ENCODE peak calls at places on chromosomes 1 and 21, in seven cellular contexts. One of them, this sample, is unnamed.

GRCh38 chr1:66253330-66253921 is 280.5 kb upstream of the SGIP1 start:
- DNase-seq in neural progenitor cell: peak; percentile 63
- DNase-seq in fibroblast of lung: peak; percentile 82
- DNase-seq in uterus: no peak
- DNase-seq in GM23338: peak; percentile 68
- DNase-seq in body of pancreas: no peak
- DNase-seq in GM06990: no peak
- DNase-seq in this sample: peak; percentile 52

GRCh38 chr1:101039245-101039644 is 13.7 kb upstream of the DPH5 start:
- DNase-seq in neural progenitor cell: no peak
- DNase-seq in fibroblast of lung: no peak
- DNase-seq in uterus: no peak
- DNase-seq in GM23338: no peak
- DNase-seq in body of pancreas: no peak
- DNase-seq in GM06990: no peak
- DNase-seq in this sample: no peak

GRCh38 chr1:43789604-43790288 is 82.4 kb downstream of the ST3GAL3 start:
- DNase-seq in neural progenitor cell: no peak
- DNase-seq in fibroblast of lung: no peak
- DNase-seq in uterus: no peak
- DNase-seq in GM23338: no peak
- DNase-seq in body of pancreas: no peak
- DNase-seq in GM06990: no peak
- DNase-seq in this sample: no peak

GRCh38 chr21:41655259-41655658 is 111.6 kb downstream of the RIPK4 start:
- DNase-seq in neural progenitor cell: no peak
- DNase-seq in fibroblast of lung: no peak
- DNase-seq in uterus: no peak
- DNase-seq in GM23338: no peak
- DNase-seq in body of pancreas: no peak
- DNase-seq in GM06990: no peak
- DNase-seq in this sample: no peak

GRCh38 chr1:38815903-38816627 is 43.5 kb downstream of the RRAGC start:
- DNase-seq in neural progenitor cell: no peak
- DNase-seq in fibroblast of lung: no peak
- DNase-seq in uterus: no peak
- DNase-seq in GM23338: peak; percentile 53
- DNase-seq in body of pancreas: no peak
- DNase-seq in GM06990: peak; percentile 78
- DNase-seq in this sample: no peak

GRCh38 chr1:205680073-205680851 is at the start of gene SLC45A3:
- DNase-seq in neural progenitor cell: peak; percentile 71
- DNase-seq in fibroblast of lung: no peak
- DNase-seq in uterus: no peak
- DNase-seq in GM23338: peak; percentile 74
- DNase-seq in body of pancreas: peak; percentile 31
- DNase-seq in GM06990: no peak
- DNase-seq in this sample: no peak

GRCh38 chr21:35324372-35325220 is 275.5 kb upstream of the RUNX1 start:
- DNase-seq in neural progenitor cell: no peak
- DNase-seq in fibroblast of lung: peak; percentile 82
- DNase-seq in uterus: no peak
- DNase-seq in GM23338: no peak
- DNase-seq in body of pancreas: no peak
- DNase-seq in GM06990: no peak
- DNase-seq in this sample: no peak

GRCh38 chr1:183096889-183097288 is 73.7 kb downstream of the LAMC1 start:
- DNase-seq in neural progenitor cell: no peak
- DNase-seq in fibroblast of lung: peak; percentile 97
- DNase-seq in uterus: peak; percentile 52
- DNase-seq in GM23338: no peak
- DNase-seq in body of pancreas: no peak
- DNase-seq in GM06990: no peak
- DNase-seq in this sample: peak; percentile 80

GRCh38 chr1:88530246-88530645 is 153.8 kb upstream of the PKN2 start:
- DNase-seq in neural progenitor cell: no peak
- DNase-seq in fibroblast of lung: no peak
- DNase-seq in uterus: no peak
- DNase-seq in GM23338: no peak
- DNase-seq in body of pancreas: no peak
- DNase-seq in GM06990: no peak
- DNase-seq in this sample: no peak

GRCh38 chr1:83839566-83840173 is 159.3 kb downstream of the TTLL7 start:
- DNase-seq in neural progenitor cell: no peak
- DNase-seq in fibroblast of lung: peak; percentile 86
- DNase-seq in uterus: no peak
- DNase-seq in GM23338: no peak
- DNase-seq in body of pancreas: no peak
- DNase-seq in GM06990: no peak
- DNase-seq in this sample: peak; percentile 27

GRCh38 chr1:172823534-172823933 is 164.6 kb downstream of the FASLG start:
- DNase-seq in neural progenitor cell: no peak
- DNase-seq in fibroblast of lung: peak; percentile 39
- DNase-seq in uterus: no peak
- DNase-seq in GM23338: no peak
- DNase-seq in body of pancreas: no peak
- DNase-seq in GM06990: no peak
- DNase-seq in this sample: no peak

GRCh38 chr1:213491468-213491867 is 440.4 kb downstream of the RPS6KC1 start:
- DNase-seq in neural progenitor cell: no peak
- DNase-seq in fibroblast of lung: no peak
- DNase-seq in uterus: no peak
- DNase-seq in GM23338: no peak
- DNase-seq in body of pancreas: no peak
- DNase-seq in GM06990: no peak
- DNase-seq in this sample: no peak

GRCh38 chr1:50257940-50258339 is 149.2 kb downstream of the ELAVL4 start:
- DNase-seq in neural progenitor cell: no peak
- DNase-seq in fibroblast of lung: no peak
- DNase-seq in uterus: no peak
- DNase-seq in GM23338: no peak
- DNase-seq in body of pancreas: no peak
- DNase-seq in GM06990: no peak
- DNase-seq in this sample: no peak

GRCh38 chr1:110948038-110948810 is 15.5 kb downstream of the LRIF1 start:
- DNase-seq in neural progenitor cell: no peak
- DNase-seq in fibroblast of lung: peak; percentile 10
- DNase-seq in uterus: no peak
- DNase-seq in GM23338: no peak
- DNase-seq in body of pancreas: no peak
- DNase-seq in GM06990: no peak
- DNase-seq in this sample: no peak

GRCh38 chr1:53361541-53361961 is 33.7 kb upstream of the LRP8 start:
- DNase-seq in neural progenitor cell: no peak
- DNase-seq in fibroblast of lung: no peak
- DNase-seq in uterus: no peak
- DNase-seq in GM23338: no peak
- DNase-seq in body of pancreas: no peak
- DNase-seq in GM06990: no peak
- DNase-seq in this sample: no peak

GRCh38 chr21:39209334-39209688 is 26.1 kb upstream of the PSMG1 start:
- DNase-seq in neural progenitor cell: no peak
- DNase-seq in fibroblast of lung: no peak
- DNase-seq in uterus: no peak
- DNase-seq in GM23338: no peak
- DNase-seq in body of pancreas: no peak
- DNase-seq in GM06990: no peak
- DNase-seq in this sample: no peak

GRCh38 chr21:39208624-39209333 is 25.5 kb upstream of the PSMG1 start:
- DNase-seq in neural progenitor cell: no peak
- DNase-seq in fibroblast of lung: peak; percentile 18
- DNase-seq in uterus: no peak
- DNase-seq in GM23338: peak; percentile 18
- DNase-seq in body of pancreas: no peak
- DNase-seq in GM06990: no peak
- DNase-seq in this sample: no peak

DNA sequence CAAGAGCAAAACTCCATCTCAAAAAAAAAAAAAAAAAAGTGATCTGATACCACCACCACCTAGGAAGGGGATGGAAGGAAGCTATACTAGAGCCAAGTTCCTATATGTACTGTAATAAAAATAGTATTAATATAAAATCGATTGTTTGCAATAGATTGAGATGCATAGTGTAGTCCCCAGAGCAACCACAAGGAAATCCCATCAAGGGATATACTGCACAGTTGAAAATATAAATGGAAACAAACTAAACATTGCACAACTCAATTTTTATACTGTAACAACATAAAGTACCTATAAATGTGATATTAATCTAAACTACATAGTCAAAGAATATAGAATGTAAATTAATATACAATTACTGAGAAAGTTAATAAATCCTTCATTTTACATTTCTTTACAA is 20.9 kb upstream of the PSMG1 start:
- DNase-seq in neural progenitor cell: no peak
- DNase-seq in fibroblast of lung: no peak
- DNase-seq in uterus: no peak
- DNase-seq in GM23338: no peak
- DNase-seq in body of pancreas: no peak
- DNase-seq in GM06990: no peak
- DNase-seq in this sample: no peak
- TF ChIP-seq CTCF in neural progenitor cell: peak; percentile 9
- TF ChIP-seq CTCF in fibroblast of lung: peak; percentile 15
- TF ChIP-seq CTCF in uterus: no peak
- TF ChIP-seq CTCF in GM23338: no peak
- TF ChIP-seq CTCF in body of pancreas: no peak
- TF ChIP-seq CTCF in GM06990: no peak
- TF ChIP-seq CTCF in this sample: no peak

GRCh38 chr1:99475991-99476532 is 169.9 kb upstream of the PALMD start:
- DNase-seq in neural progenitor cell: no peak
- DNase-seq in fibroblast of lung: no peak
- DNase-seq in uterus: no peak
- DNase-seq in GM23338: no peak
- DNase-seq in body of pancreas: no peak
- DNase-seq in GM06990: no peak
- DNase-seq in this sample: no peak

GRCh38 chr1:99482286-99482685 is 163.6 kb upstream of the PALMD start:
- DNase-seq in neural progenitor cell: no peak
- DNase-seq in fibroblast of lung: no peak
- DNase-seq in uterus: no peak
- DNase-seq in GM23338: no peak
- DNase-seq in body of pancreas: no peak
- DNase-seq in GM06990: no peak
- DNase-seq in this sample: no peak

GRCh38 chr1:99482750-99483149 is 163.2 kb upstream of the PALMD start:
- DNase-seq in neural progenitor cell: no peak
- DNase-seq in fibroblast of lung: no peak
- DNase-seq in uterus: no peak
- DNase-seq in GM23338: no peak
- DNase-seq in body of pancreas: no peak
- DNase-seq in GM06990: no peak
- DNase-seq in this sample: no peak

DNA sequence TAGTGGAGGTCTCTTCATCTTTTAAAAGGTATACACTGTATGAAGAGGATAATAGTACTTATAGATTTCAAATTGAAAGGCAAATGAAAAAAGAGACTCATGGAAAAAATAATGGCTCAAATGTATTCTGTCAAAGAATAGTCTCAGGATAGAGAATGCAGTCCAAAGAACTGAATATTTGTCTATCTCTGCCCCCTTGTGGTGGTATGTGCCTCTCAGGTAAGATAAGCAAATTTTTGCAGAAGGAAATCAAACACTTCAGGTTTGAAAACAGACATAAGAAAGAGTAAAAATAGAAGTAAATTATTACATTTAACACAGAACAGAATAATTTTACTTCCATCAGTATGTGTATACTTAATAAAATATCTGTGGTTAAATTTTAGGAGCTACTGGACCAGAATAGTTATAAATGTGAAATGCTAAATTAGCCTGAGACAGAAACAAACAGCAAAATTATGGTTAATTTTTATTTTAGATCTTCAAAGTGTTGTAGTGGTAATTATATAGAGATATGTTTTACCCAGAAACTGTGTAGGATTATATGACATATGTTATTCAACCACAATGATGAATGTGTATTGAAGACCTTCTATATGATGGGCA is 164.4 kb upstream of the PALMD start:
- DNase-seq in neural progenitor cell: peak; percentile 79
- DNase-seq in fibroblast of lung: peak; percentile 77
- DNase-seq in uterus: peak; percentile 33
- DNase-seq in GM23338: peak; percentile 87
- DNase-seq in body of pancreas: peak; percentile 51
- DNase-seq in GM06990: peak; percentile 11
- DNase-seq in this sample: no peak
- TF ChIP-seq CTCF in neural progenitor cell: peak; percentile 90
- TF ChIP-seq CTCF in fibroblast of lung: peak; percentile 75
- TF ChIP-seq CTCF in uterus: peak; percentile 66
- TF ChIP-seq CTCF in GM23338: peak; percentile 77
- TF ChIP-seq CTCF in body of pancreas: peak; percentile 75
- TF ChIP-seq CTCF in GM06990: peak; percentile 69
- TF ChIP-seq CTCF in this sample: peak; percentile 76

GRCh38 chr1:100038401-100039306 is 68.9 kb downstream of the SLC35A3 start:
- DNase-seq in neural progenitor cell: peak; percentile 77
- DNase-seq in fibroblast of lung: peak; percentile 71
- DNase-seq in uterus: peak; percentile 66
- DNase-seq in GM23338: peak; percentile 57
- DNase-seq in body of pancreas: peak; percentile 69
- DNase-seq in GM06990: peak; percentile 84
- DNase-seq in this sample: no peak

GRCh38 chr1:100035214-100035613 is 65.4 kb downstream of the SLC35A3 start:
- DNase-seq in neural progenitor cell: no peak
- DNase-seq in fibroblast of lung: no peak
- DNase-seq in uterus: no peak
- DNase-seq in GM23338: no peak
- DNase-seq in body of pancreas: no peak
- DNase-seq in GM06990: no peak
- DNase-seq in this sample: no peak

GRCh38 chr1:100036718-100037664 is 67.2 kb downstream of the SLC35A3 start:
- DNase-seq in neural progenitor cell: peak; percentile 16
- DNase-seq in fibroblast of lung: peak; percentile 47
- DNase-seq in uterus: no peak
- DNase-seq in GM23338: peak; percentile 14
- DNase-seq in body of pancreas: no peak
- DNase-seq in GM06990: no peak
- DNase-seq in this sample: no peak

GRCh38 chr1:100037665-100038400 is 68.0 kb downstream of the SLC35A3 start:
- DNase-seq in neural progenitor cell: peak; percentile 95
- DNase-seq in fibroblast of lung: peak; percentile 86
- DNase-seq in uterus: peak; percentile 86
- DNase-seq in GM23338: peak; percentile 91
- DNase-seq in body of pancreas: peak; percentile 89
- DNase-seq in GM06990: peak; percentile 94
- DNase-seq in this sample: peak; percentile 59

DNA sequence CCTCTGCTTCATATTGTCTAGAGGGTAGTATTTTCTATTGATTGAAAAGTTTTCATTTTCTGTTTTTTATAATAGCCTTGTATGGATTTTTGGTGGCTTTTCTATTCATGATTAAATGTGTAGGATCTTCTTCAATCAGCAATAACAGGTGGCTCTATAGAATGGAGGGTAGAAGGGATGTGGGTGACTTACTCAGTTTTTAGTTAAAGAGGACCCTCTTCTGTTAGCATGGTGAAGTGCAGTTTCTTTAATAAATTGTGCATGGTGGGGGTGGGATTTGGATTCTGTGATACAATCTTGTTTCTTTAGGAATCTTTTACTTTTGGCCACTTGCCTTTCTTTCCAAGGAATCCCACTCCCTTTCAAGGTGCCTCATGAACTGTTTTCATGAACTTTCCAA is 64.7 kb downstream of the SLC35A3 start:
- DNase-seq in neural progenitor cell: peak; percentile 46
- DNase-seq in fibroblast of lung: peak; percentile 57
- DNase-seq in uterus: no peak
- DNase-seq in GM23338: peak; percentile 66
- DNase-seq in body of pancreas: no peak
- DNase-seq in GM06990: no peak
- DNase-seq in this sample: no peak
- TF ChIP-seq CTCF in neural progenitor cell: peak; percentile 63
- TF ChIP-seq CTCF in fibroblast of lung: peak; percentile 38
- TF ChIP-seq CTCF in uterus: no peak
- TF ChIP-seq CTCF in GM23338: peak; percentile 56
- TF ChIP-seq CTCF in body of pancreas: peak; percentile 12
- TF ChIP-seq CTCF in GM06990: peak; percentile 39
- TF ChIP-seq CTCF in this sample: peak; percentile 20

GRCh38 chr1:29258974-29259801 is 22.9 kb downstream of the PTPRU start:
- DNase-seq in neural progenitor cell: peak; percentile 61
- DNase-seq in fibroblast of lung: no peak
- DNase-seq in uterus: no peak
- DNase-seq in GM23338: peak; percentile 58
- DNase-seq in body of pancreas: no peak
- DNase-seq in GM06990: no peak
- DNase-seq in this sample: no peak
- TF ChIP-seq CTCF in neural progenitor cell: no peak
- TF ChIP-seq CTCF in fibroblast of lung: no peak
- TF ChIP-seq CTCF in uterus: no peak
- TF ChIP-seq CTCF in GM23338: peak; percentile 5
- TF ChIP-seq CTCF in body of pancreas: no peak
- TF ChIP-seq CTCF in GM06990: no peak
- TF ChIP-seq CTCF in this sample: no peak